ENCODE peak calls at places on chromosome 1, in six cellular contexts. Z is kidney, W is endothelial cell of umbilical vein, S is body of pancreas, L is A673, H is neural progenitor cell. U is an unnamed sample.

GRCh38 chr1:37862330-37862729 is 2.9 kb upstream of the MTF1 start:
- DNase-seq in H (no peak), Z (no peak), W (no peak), L (no peak), S (no peak), U (no peak)

GRCh38 chr1:243834130-243834529 is 15.9 kb downstream of the AKT3 start:
- DNase-seq in W (no peak), H (no peak), L (no peak), S (no peak), Z (no peak), U (no peak)

GRCh38 chr1:167563579-167564246 is 10.2 kb upstream of the CREG1 start:
- DNase-seq in H (no peak), L (no peak), W (no peak), S (no peak), Z (no peak), U (no peak)

GRCh38 chr1:238302646-238303045 is 411.9 kb upstream of the ZP4 start:
- DNase-seq in L (no peak), Z (no peak), S (no peak), W (no peak), H (no peak), U (no peak)

GRCh38 chr1:34330061-34330460 is 153.4 kb downstream of the C1orf94 start:
- DNase-seq in S (no peak), Z (no peak), W (no peak), L (no peak), H (no peak), U (no peak)

GRCh38 chr1:37478890-37479254 is 4.5 kb downstream of the ZC3H12A start:
- DNase-seq in Z (no peak), W (no peak), L (no peak), S (no peak), H (no peak), U (no peak)

GRCh38 chr1:90810006-90810405 is 92.9 kb upstream of the BARHL2 start:
- DNase-seq in S (no peak), W (no peak), L (no peak), Z (no peak), H (no peak), U (no peak)

GRCh38 chr1:52925571-52926005 is 1.5 kb upstream of the SCP2 start:
- DNase-seq in W (no peak), H (no peak), Z (no peak), L (no peak), S (peak), U (no peak)

GRCh38 chr1:223844521-223844961 is 1.2 kb downstream of the TP53BP2 start:
- DNase-seq in L (no peak), H (no peak), Z (no peak), S (no peak), W (no peak), U (no peak)

GRCh38 chr1:59332983-59333382 is 36.1 kb downstream of the FGGY start:
- DNase-seq in Z (no peak), W (peak), S (no peak), H (no peak), L (peak), U (no peak)

GRCh38 chr1:184734972-184735371 is 19.7 kb downstream of the EDEM3 start:
- DNase-seq in L (no peak), H (no peak), S (no peak), W (no peak), Z (no peak), U (no peak)

GRCh38 chr1:164320780-164321683 is 238.0 kb upstream of the PBX1 start:
- DNase-seq in H (peak), S (peak), W (peak), Z (peak), L (peak), U (no peak)

GRCh38 chr1:62050165-62050564 is 144.5 kb upstream of the L1TD1 start:
- DNase-seq in H (no peak), Z (no peak), L (no peak), W (no peak), S (no peak), U (no peak)

GRCh38 chr1:234603221-234604204 is 6.5 kb downstream of the IRF2BP2 start:
- DNase-seq in S (no peak), L (peak), H (no peak), Z (no peak), W (peak), U (no peak)

GRCh38 chr1:18724001-18724411 is 93.4 kb downstream of the PAX7 start:
- DNase-seq in Z (no peak), S (no peak), W (no peak), H (peak), L (no peak), U (no peak)

GRCh38 chr1:190176776-190177175 is 300.9 kb downstream of the BRINP3 start:
- DNase-seq in W (no peak), S (no peak), Z (no peak), H (no peak), L (no peak), U (no peak)

GRCh38 chr1:154483941-154484803 is 17.8 kb upstream of the TDRD10 start:
- DNase-seq in S (peak), Z (no peak), W (peak), L (peak), H (no peak), U (no peak)

GRCh38 chr1:78323311-78323710 is 167.5 kb upstream of the PTGFR start:
- DNase-seq in S (no peak), H (no peak), W (no peak), Z (no peak), L (no peak), U (no peak)

GRCh38 chr1:221839794-221840395 is 98.0 kb upstream of the DUSP10 start:
- DNase-seq in H (no peak), W (peak), S (peak), Z (peak), L (no peak), U (peak)

GRCh38 chr1:221840511-221841243 is 98.8 kb upstream of the DUSP10 start:
- DNase-seq in L (no peak), W (no peak), Z (no peak), S (no peak), H (no peak), U (peak)

GRCh38 chr1:221841291-221841982 is 99.5 kb upstream of the DUSP10 start:
- DNase-seq in S (no peak), L (no peak), Z (no peak), H (no peak), W (peak), U (no peak)

GRCh38 chr1:221837886-221838285 is 96.0 kb upstream of the DUSP10 start:
- DNase-seq in S (no peak), W (no peak), L (no peak), Z (no peak), H (no peak), U (no peak)

GRCh38 chr1:221839321-221839720 is 97.4 kb upstream of the DUSP10 start:
- DNase-seq in W (no peak), Z (no peak), H (no peak), L (no peak), S (no peak), U (no peak)
- TF ChIP-seq CTCF in W (no peak), Z (no peak), H (no peak), L (no peak), S (no peak), U (no peak)

DNA sequence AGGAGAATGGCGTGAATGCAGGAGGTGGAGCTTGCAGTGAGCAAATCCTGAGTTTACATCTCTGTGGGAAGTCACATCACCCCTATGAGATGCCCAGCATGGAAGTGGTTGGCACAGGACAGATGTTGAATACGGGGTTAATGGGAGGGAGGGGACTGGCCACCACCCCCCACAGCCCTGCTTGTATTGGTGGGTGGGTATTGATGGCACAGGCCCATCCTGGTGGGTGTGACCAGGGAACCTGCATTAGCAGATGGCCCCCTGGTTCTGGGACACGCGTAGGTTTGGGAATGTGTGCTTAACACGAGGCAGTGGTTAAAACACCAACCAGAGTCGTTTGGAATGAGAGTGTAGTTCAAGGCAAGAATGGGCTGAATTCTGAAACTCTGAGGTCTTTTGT is 117.9 kb downstream of the PRDM2 start:
- DNase-seq in W (no peak), S (peak), H (no peak), L (no peak), Z (no peak), U (peak)
- H3K4me3 ChIP-seq in W (no peak), S (no peak), H (no peak), L (no peak), Z (no peak), U (no peak)

DNA sequence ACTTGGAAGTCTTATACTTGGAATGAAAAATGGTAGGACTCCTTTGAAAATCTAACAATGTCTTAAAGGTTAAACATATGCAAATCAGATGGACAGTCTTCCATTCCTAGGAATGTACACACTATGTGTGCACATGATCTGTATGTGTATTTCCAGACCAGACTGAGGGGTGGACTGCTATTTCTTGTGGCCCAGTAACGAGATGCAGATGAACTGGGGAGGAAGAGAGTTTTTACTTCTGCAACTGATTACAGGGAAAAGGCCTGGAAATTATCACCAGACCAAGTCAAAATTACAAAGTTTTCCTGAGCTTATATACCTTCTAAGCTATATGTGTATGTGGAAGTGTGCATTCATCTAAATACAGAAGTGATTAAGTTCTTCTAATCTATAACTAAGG is 17.7 kb downstream of the NBPF3 start:
- DNase-seq in Z (no peak), H (no peak), S (no peak), L (no peak), W (no peak), U (no peak)
- TF ChIP-seq CTCF in Z (no peak), H (no peak), S (no peak), L (no peak), W (no peak), U (no peak)

GRCh38 chr1:235642021-235642942 is 7.3 kb downstream of the GNG4 start:
- DNase-seq in H (no peak), L (no peak), S (no peak), W (peak), Z (peak), U (peak)
- H3K4me3 ChIP-seq in H (no peak), L (no peak), S (no peak), W (no peak), Z (no peak), U (no peak)

GRCh38 chr1:26092422-26092821 is 19.2 kb upstream of the PDIK1L start:
- DNase-seq in L (no peak), S (no peak), W (no peak), H (no peak), Z (no peak), U (no peak)

GRCh38 chr1:26094076-26094669 is 17.5 kb upstream of the PDIK1L start:
- DNase-seq in L (no peak), S (peak), Z (no peak), H (no peak), W (no peak), U (no peak)

GRCh38 chr1:26096471-26096870 is 15.2 kb upstream of the PDIK1L start:
- DNase-seq in H (no peak), S (no peak), L (no peak), Z (no peak), W (no peak), U (no peak)

GRCh38 chr1:26097696-26098095 is 13.9 kb upstream of the PDIK1L start:
- DNase-seq in W (no peak), Z (no peak), S (no peak), L (no peak), H (no peak), U (no peak)

DNA sequence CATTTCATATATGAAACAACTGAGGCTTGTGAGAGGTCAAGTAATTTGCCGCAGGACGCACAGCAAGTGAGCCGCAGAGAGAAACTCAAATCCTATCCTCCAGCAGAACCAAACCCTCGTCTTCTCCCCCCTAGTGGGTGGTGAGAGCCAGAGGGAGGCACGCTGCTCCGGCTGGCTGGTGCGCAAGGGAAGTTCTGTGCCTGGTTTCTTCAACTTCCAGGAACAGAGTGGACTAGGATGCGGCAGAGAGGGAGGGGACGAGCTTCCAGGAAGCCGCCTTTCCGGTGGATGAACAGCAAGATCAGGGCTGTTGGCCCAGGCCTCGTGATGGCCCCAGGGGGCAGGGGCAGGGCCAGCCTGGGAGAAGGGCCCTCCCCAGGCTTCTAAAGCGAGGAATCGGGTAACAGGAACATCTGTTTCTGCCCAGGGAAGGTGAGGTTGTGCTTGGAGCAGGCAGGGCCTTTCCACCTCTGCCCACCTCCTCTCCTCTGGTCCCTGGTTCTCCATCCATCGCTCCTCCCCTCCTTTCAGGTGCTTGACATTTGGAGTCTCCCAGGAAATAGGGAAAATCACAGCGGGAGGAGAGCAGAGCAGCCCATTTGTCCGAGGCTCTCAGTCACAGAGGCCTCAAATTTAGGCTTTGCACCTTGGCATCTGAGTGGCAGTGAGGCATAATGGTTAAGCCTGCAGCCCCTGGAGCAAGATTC is 16.8 kb upstream of the PDIK1L start:
- DNase-seq in H (peak), L (peak), W (no peak), S (peak), Z (peak), U (peak)
- TF ChIP-seq CTCF in H (peak), L (no peak), W (no peak), S (no peak), Z (no peak), U (no peak)

DNA sequence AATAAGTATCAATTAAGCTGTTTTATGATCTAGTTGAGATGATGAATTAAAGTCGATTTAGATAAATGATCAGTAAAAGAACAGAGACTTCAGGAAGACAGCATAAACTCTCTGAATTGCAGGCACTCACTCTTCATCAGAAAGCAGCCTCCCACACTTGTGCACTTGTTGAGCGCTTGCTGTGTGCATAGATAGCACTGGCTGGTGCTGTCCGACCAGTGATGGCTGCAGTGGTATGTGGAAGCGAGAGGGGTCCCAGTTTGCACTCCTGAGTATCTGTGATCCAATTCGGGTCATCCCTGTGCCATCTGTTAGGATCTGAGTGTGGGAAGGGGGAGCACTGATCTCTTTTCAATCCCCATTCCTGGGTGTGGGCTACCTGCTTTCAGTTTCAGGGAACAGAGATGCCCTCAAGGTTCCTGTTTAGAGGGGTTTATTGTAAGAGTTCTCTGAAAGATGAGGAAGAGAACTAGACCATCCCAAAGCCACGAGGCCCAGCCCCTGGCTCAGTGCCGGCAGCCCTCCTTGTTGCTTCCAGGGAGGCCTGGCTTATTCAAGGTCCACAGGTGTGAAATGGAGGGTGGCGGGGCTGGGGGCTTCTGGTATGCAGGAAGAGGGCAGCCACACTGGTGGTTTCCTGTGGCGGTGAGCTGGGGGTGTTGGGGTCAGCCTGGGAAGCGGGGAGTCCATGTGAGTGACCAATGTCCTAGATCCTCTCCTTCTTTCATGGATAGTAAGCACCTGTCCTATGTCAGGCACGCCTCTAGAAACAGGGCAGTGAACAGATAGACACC is 138.0 kb downstream of the CAMTA1 start:
- DNase-seq in S (no peak), W (no peak), Z (no peak), L (no peak), H (no peak), U (peak)
- H3K4me3 ChIP-seq in S (no peak), W (no peak), Z (no peak), L (no peak), H (no peak), U (no peak)

DNA sequence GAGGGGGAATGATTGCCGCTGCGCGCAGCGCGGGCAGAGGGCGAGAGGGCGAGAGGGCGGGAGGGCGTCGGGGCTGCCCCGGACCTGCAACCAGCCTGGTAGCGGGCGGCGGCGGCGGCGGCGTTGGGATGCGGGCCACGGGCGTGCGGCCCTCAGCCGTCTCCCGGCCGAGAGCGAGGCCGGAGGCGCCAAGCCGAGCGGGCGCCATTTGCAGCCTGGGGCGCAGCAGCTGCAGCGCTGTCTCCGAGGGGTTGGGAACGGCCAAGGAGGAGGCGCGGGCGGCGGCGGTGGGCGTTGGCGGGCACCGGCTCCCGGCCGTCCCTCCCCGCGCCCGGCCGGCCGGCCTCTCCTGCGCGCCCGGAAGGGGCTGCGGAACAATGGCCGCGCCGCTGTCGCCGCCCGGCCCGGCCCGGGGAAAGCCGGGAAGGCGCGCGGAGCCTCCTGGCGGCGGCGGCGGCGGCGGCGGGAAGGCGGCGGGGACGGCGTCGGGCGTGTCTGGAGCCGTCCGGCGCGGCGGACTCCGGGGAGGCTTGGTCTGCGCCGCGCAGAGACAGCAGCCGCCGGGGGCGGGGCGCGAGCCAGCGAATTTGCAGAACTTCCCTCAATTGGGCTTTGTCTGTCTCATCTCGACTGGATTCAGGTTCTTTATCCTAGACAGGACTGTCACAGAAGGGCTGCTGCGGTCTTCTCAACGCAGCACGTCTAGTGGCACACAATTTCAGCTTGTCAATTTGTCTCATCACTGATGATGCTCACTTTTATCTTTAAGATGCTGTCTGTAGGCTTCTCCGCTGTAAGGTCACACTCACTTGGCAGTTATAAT is 35.7 kb downstream of the ZBTB8B start:
- DNase-seq in S (peak), L (peak), Z (peak), H (peak), W (peak), U (peak)
- TF ChIP-seq CTCF in S (no peak), L (no peak), Z (no peak), H (peak), W (no peak), U (no peak)

DNA sequence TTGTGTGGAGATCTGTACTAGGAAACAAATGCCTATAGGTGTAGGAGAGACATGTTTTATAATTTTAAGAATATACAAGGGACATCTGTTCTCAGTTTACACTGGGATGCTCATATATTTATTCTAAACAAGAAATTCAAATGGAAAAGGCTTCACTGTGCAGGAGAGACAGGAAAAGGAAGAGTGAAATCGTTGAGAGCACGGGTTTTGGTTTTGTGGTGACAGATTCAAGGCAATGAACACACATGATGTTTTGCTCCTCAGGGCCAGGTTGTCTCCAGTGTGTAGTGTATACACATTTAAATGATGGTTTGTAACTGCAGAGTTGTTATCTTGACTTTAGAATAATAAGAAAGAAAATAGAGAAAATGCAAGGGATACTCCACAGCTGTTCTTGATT is 73.7 kb downstream of the S1PR1 start:
- DNase-seq in S (no peak), W (no peak), Z (no peak), H (no peak), L (no peak), U (no peak)
- H3K4me3 ChIP-seq in S (no peak), W (no peak), Z (no peak), H (no peak), L (no peak), U (no peak)

DNA sequence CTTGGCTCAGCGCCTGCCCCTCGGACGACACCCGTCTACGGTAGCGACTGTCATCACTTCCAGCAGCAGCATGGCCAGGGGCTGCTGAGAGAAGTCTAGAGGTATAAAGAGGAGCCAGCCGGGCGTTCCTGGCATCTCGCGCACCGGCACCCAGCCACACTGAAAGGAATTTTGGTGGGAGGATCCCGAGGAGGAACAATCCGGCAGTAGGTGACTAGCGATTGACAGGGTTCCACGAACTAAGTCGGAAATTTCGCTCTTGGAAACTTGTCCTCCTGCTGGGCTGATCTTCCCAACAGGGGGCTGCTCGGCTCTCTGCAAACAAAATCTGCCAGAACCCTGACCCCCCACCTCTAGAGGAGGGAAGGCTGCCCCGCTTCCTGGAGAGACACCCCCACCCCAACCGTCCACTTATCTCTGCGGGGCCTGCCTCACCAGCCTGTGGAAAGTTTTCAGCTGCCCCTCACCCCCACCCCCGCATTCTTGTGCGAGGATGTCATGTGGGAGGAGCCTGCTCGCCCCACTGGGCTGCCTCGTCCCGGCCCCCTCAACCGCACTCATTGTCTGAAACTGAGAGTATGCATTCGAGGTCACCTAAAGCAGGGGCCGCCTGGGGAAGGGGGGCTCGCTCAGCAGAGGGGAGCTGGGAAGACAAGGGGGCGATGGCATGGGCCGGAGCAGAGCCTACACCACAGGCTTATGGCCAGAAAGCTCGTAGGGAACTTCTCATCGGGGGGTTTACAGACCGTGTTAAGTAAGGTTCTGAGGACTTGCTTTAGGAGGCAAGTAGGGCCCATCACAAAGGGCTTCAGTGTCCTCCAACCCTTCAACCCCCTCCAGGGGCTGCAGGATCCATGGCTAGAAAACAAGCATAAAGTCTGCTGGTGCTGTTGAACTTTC is 9.6 kb downstream of the EPHA2 start:
- DNase-seq in S (peak), W (peak), Z (peak), H (peak), L (peak), U (no peak)
- TF ChIP-seq CTCF in S (no peak), W (no peak), Z (no peak), H (no peak), L (no peak), U (no peak)